ENCODE peak calls at places on chromosome 6, in six cellular contexts. M is posterior cingulate gyrus, W is K562, C is DND-41, E is hepatocyte, S is neural crest cell. L is an unnamed sample.

GRCh38 chr6:38143191-38144154 is 323.9 kb downstream of the ZFAND3 start:
- DNase-seq in M (peak), W (no peak), C (no peak), E (no peak), S (no peak), L (no peak)

GRCh38 chr6:111844376-111844775 is 28.9 kb downstream of the FYN start:
- DNase-seq in M (no peak), W (no peak), C (no peak), E (no peak), S (no peak), L (no peak)

GRCh38 chr6:97460394-97460793 is 177.4 kb upstream of the MMS22L start:
- DNase-seq in M (no peak), W (no peak), C (no peak), E (no peak), S (no peak), L (no peak)

GRCh38 chr6:17341117-17341805 is 52.1 kb upstream of the CAP2 start:
- DNase-seq in M (no peak), W (no peak), C (no peak), E (no peak), S (no peak), L (no peak)

GRCh38 chr6:119241124-119241491 is 108.5 kb downstream of the MAN1A1 start:
- DNase-seq in M (no peak), W (no peak), C (no peak), E (peak), S (no peak), L (no peak)

GRCh38 chr6:7542065-7542877 is 800 bp downstream of the DSP start:
- DNase-seq in M (no peak), W (no peak), C (no peak), E (peak), S (peak), L (peak)

GRCh38 chr6:3643921-3644320 is 107.6 kb downstream of the PXDC1 start:
- DNase-seq in M (no peak), W (no peak), C (no peak), E (no peak), S (no peak), L (no peak)

GRCh38 chr6:26187981-26188635 is 100.9 kb downstream of the HFE start:
- DNase-seq in M (no peak), W (peak), C (no peak), E (peak), S (no peak), L (no peak)

GRCh38 chr6:139713416-139713815 is 339.0 kb upstream of the CITED2 start:
- DNase-seq in M (no peak), W (no peak), C (no peak), E (no peak), S (no peak), L (no peak)

L was measured in Calu3.